ENCODE peak calls at places on chromosomes 11 and 22, in four cellular contexts. J, W, E and K are unnamed samples.

GRCh38 chr11:106998644-106999043 is 19.6 kb downstream of the GUCY1A2 start:
- DNase-seq in E (no peak), W (no peak), J (no peak), K (no peak)

GRCh38 chr11:61752117-61752924 is at the start of gene MYRF:
- DNase-seq in E (peak; percentile 39), J (no peak), W (peak; percentile 62), K (peak; percentile 39)

GRCh38 chr11:407651-408080 is 7.1 kb downstream of the SIGIRR start:
- DNase-seq in E (no peak), J (no peak), W (no peak), K (no peak)

GRCh38 chr11:70059971-70060370 is 18.1 kb upstream of the ANO1 start:
- DNase-seq in W (no peak), E (no peak), J (no peak), K (no peak)

GRCh38 chr11:32088117-32088941 is 2.5 kb upstream of the RCN1 start:
- DNase-seq in W (no peak), J (peak; percentile 60), E (no peak), K (no peak)

GRCh38 chr11:74019860-74020259 is 11.0 kb upstream of the UCP3 start:
- DNase-seq in E (no peak), W (no peak), J (no peak), K (no peak)

GRCh38 chr22:23073506-23074229 is 3.3 kb downstream of the GNAZ start:
- DNase-seq in J (no peak), E (no peak), W (no peak), K (no peak)

GRCh38 chr11:128724891-128725611 is 31.2 kb downstream of the FLI1 start:
- DNase-seq in E (no peak), W (no peak), J (no peak), K (no peak)

GRCh38 chr11:7251836-7252682 is at the start of gene SYT9:
- DNase-seq in E (no peak), J (peak; percentile 42), W (peak; percentile 86), K (peak; percentile 3)

GRCh38 chr11:110317516-110317932 is 21.1 kb upstream of the RDX start:
- DNase-seq in E (no peak), J (no peak), W (peak; percentile 15), K (no peak)

GRCh38 chr11:114399903-114400221 is 449 bp downstream of the C11orf71 start:
- DNase-seq in E (no peak), J (no peak), W (no peak), K (no peak)

GRCh38 chr11:75356613-75357012 is 5.2 kb upstream of the ARRB1 start:
- DNase-seq in J (no peak), W (no peak), E (no peak), K (no peak)

GRCh38 chr11:130003717-130004001 is 1.0 kb upstream of the PRDM10 start:
- DNase-seq in W (no peak), E (no peak), J (no peak), K (no peak)

GRCh38 chr11:12506502-12506921 is 129.1 kb downstream of the PARVA start:
- DNase-seq in W (no peak), J (no peak), E (no peak), K (no peak)

GRCh38 chr11:84865791-84866535 is 761.2 kb downstream of the DLG2 start:
- DNase-seq in E (no peak), W (no peak), J (no peak), K (no peak)

GRCh38 chr22:19039448-19039780 is 82.8 kb downstream of the DGCR2 start:
- DNase-seq in E (no peak), W (no peak), J (no peak), K (no peak)